ENCODE peak calls at places on chromosomes 11 and 22, in eight cellular contexts. One of them, this sample, is unnamed.

GRCh38 chr11:3148255-3148989 is 16.7 kb downstream of the OSBPL5 start:
- DNase-seq in epithelial cell of esophagus: no peak
- DNase-seq in NCI-H1930: no peak
- DNase-seq in adrenal gland: no peak
- DNase-seq in RWPE1: no peak
- DNase-seq in SJSA1: no peak
- DNase-seq in ecto neural progenitor cell: no peak
- DNase-seq in cardiac septum: no peak
- DNase-seq in this sample: no peak

GRCh38 chr22:18065256-18065655 is 12.5 kb upstream of the PEX26 start:
- DNase-seq in epithelial cell of esophagus: peak
- DNase-seq in NCI-H1930: no peak
- DNase-seq in adrenal gland: no peak
- DNase-seq in RWPE1: no peak
- DNase-seq in SJSA1: no peak
- DNase-seq in ecto neural progenitor cell: no peak
- DNase-seq in cardiac septum: no peak
- DNase-seq in this sample: no peak

GRCh38 chr11:71321433-71322191 is 69.2 kb upstream of the SHANK2 start:
- DNase-seq in epithelial cell of esophagus: no peak
- DNase-seq in NCI-H1930: no peak
- DNase-seq in adrenal gland: no peak
- DNase-seq in RWPE1: no peak
- DNase-seq in SJSA1: no peak
- DNase-seq in ecto neural progenitor cell: no peak
- DNase-seq in cardiac septum: peak
- DNase-seq in this sample: peak

GRCh38 chr11:87501388-87501787 is 463.7 kb downstream of the TMEM135 start:
- DNase-seq in epithelial cell of esophagus: no peak
- DNase-seq in NCI-H1930: no peak
- DNase-seq in adrenal gland: no peak
- DNase-seq in RWPE1: no peak
- DNase-seq in SJSA1: no peak
- DNase-seq in ecto neural progenitor cell: no peak
- DNase-seq in cardiac septum: no peak
- DNase-seq in this sample: no peak

GRCh38 chr22:31682751-31683150 is 20.7 kb upstream of the PISD start:
- DNase-seq in epithelial cell of esophagus: no peak
- DNase-seq in NCI-H1930: no peak
- DNase-seq in adrenal gland: no peak
- DNase-seq in RWPE1: no peak
- DNase-seq in SJSA1: no peak
- DNase-seq in ecto neural progenitor cell: no peak
- DNase-seq in cardiac septum: no peak
- DNase-seq in this sample: peak

GRCh38 chr11:35122308-35122707 is 16.7 kb upstream of the CD44 start:
- DNase-seq in epithelial cell of esophagus: no peak
- DNase-seq in NCI-H1930: no peak
- DNase-seq in adrenal gland: no peak
- DNase-seq in RWPE1: no peak
- DNase-seq in SJSA1: no peak
- DNase-seq in ecto neural progenitor cell: no peak
- DNase-seq in cardiac septum: no peak
- DNase-seq in this sample: no peak

GRCh38 chr11:103007521-103007920 is 52.0 kb upstream of the MMP13 start:
- DNase-seq in epithelial cell of esophagus: peak
- DNase-seq in NCI-H1930: no peak
- DNase-seq in adrenal gland: no peak
- DNase-seq in RWPE1: no peak
- DNase-seq in SJSA1: no peak
- DNase-seq in ecto neural progenitor cell: no peak
- DNase-seq in cardiac septum: no peak
- DNase-seq in this sample: no peak

GRCh38 chr11:92390783-92391182 is 166.2 kb downstream of the FAT3 start:
- DNase-seq in epithelial cell of esophagus: no peak
- DNase-seq in NCI-H1930: no peak
- DNase-seq in adrenal gland: no peak
- DNase-seq in RWPE1: no peak
- DNase-seq in SJSA1: no peak
- DNase-seq in ecto neural progenitor cell: no peak
- DNase-seq in cardiac septum: no peak
- DNase-seq in this sample: no peak

GRCh38 chr11:70324354-70325115 is 54.0 kb downstream of the PPFIA1 start:
- DNase-seq in epithelial cell of esophagus: no peak
- DNase-seq in NCI-H1930: no peak
- DNase-seq in adrenal gland: no peak
- DNase-seq in RWPE1: no peak
- DNase-seq in SJSA1: no peak
- DNase-seq in ecto neural progenitor cell: no peak
- DNase-seq in cardiac septum: no peak
- DNase-seq in this sample: no peak

GRCh38 chr11:127073621-127074020 is 73.1 kb upstream of the KIRREL3 start:
- DNase-seq in epithelial cell of esophagus: no peak
- DNase-seq in NCI-H1930: no peak
- DNase-seq in adrenal gland: no peak
- DNase-seq in RWPE1: no peak
- DNase-seq in SJSA1: no peak
- DNase-seq in ecto neural progenitor cell: no peak
- DNase-seq in cardiac septum: no peak
- DNase-seq in this sample: no peak

GRCh38 chr22:41523464-41524221 is 20.6 kb downstream of the POLR3H start:
- DNase-seq in epithelial cell of esophagus: no peak
- DNase-seq in NCI-H1930: no peak
- DNase-seq in adrenal gland: peak
- DNase-seq in RWPE1: no peak
- DNase-seq in SJSA1: no peak
- DNase-seq in ecto neural progenitor cell: no peak
- DNase-seq in cardiac septum: no peak
- DNase-seq in this sample: no peak

GRCh38 chr11:116813781-116814471 is 9.2 kb downstream of the APOA4 start:
- DNase-seq in epithelial cell of esophagus: no peak
- DNase-seq in NCI-H1930: no peak
- DNase-seq in adrenal gland: no peak
- DNase-seq in RWPE1: no peak
- DNase-seq in SJSA1: no peak
- DNase-seq in ecto neural progenitor cell: no peak
- DNase-seq in cardiac septum: no peak
- DNase-seq in this sample: peak

GRCh38 chr11:93054279-93054678 is 84.8 kb downstream of the MTNR1B start:
- DNase-seq in epithelial cell of esophagus: peak
- DNase-seq in NCI-H1930: no peak
- DNase-seq in adrenal gland: no peak
- DNase-seq in RWPE1: peak
- DNase-seq in SJSA1: peak
- DNase-seq in ecto neural progenitor cell: no peak
- DNase-seq in cardiac septum: no peak
- DNase-seq in this sample: no peak

GRCh38 chr11:820655-821512 is 2.2 kb downstream of the PNPLA2 start:
- DNase-seq in epithelial cell of esophagus: peak
- DNase-seq in NCI-H1930: no peak
- DNase-seq in adrenal gland: peak
- DNase-seq in RWPE1: no peak
- DNase-seq in SJSA1: no peak
- DNase-seq in ecto neural progenitor cell: no peak
- DNase-seq in cardiac septum: peak
- DNase-seq in this sample: peak

GRCh38 chr11:102974552-102975280 is 19.2 kb upstream of the MMP13 start:
- DNase-seq in epithelial cell of esophagus: peak
- DNase-seq in NCI-H1930: no peak
- DNase-seq in adrenal gland: peak
- DNase-seq in RWPE1: peak
- DNase-seq in SJSA1: peak
- DNase-seq in ecto neural progenitor cell: no peak
- DNase-seq in cardiac septum: no peak
- DNase-seq in this sample: no peak

GRCh38 chr11:128937480-128937879 is 5.2 kb downstream of the TP53AIP1 start:
- DNase-seq in epithelial cell of esophagus: no peak
- DNase-seq in NCI-H1930: no peak
- DNase-seq in adrenal gland: no peak
- DNase-seq in RWPE1: no peak
- DNase-seq in SJSA1: no peak
- DNase-seq in ecto neural progenitor cell: no peak
- DNase-seq in cardiac septum: no peak
- DNase-seq in this sample: no peak

This sample was measured in sigmoid colon.